ENCODE peak calls at places on chromosomes 12 and 14, in four cellular contexts. One of them, this sample, is unnamed.

GRCh38 chr14:103562135-103562384 is 397 bp downstream of the BAG5 start:
- DNase-seq in right lobe of liver: no peak
- DNase-seq in tibial nerve: no peak
- DNase-seq in body of pancreas: no peak
- DNase-seq in this sample: no peak

GRCh38 chr12:10663869-10664268 is 10.0 kb downstream of the STYK1 start:
- DNase-seq in body of pancreas: no peak
- DNase-seq in right lobe of liver: no peak
- DNase-seq in tibial nerve: no peak
- DNase-seq in this sample: no peak

GRCh38 chr12:102063066-102063465 is 1.3 kb upstream of the WASHC3 start:
- DNase-seq in right lobe of liver: no peak
- DNase-seq in body of pancreas: no peak
- DNase-seq in tibial nerve: no peak
- DNase-seq in this sample: no peak

GRCh38 chr12:40733871-40734270 is 41.6 kb downstream of the CNTN1 start:
- DNase-seq in tibial nerve: no peak
- DNase-seq in body of pancreas: no peak
- DNase-seq in right lobe of liver: no peak
- DNase-seq in this sample: no peak

GRCh38 chr14:68474741-68475140 is 318.1 kb downstream of the ZFP36L1 start:
- DNase-seq in right lobe of liver: no peak
- DNase-seq in tibial nerve: no peak
- DNase-seq in body of pancreas: no peak
- DNase-seq in this sample: no peak

GRCh38 chr12:65829716-65830115 is 5.4 kb downstream of the HMGA2 start:
- DNase-seq in body of pancreas: no peak
- DNase-seq in right lobe of liver: no peak
- DNase-seq in tibial nerve: no peak
- DNase-seq in this sample: no peak

GRCh38 chr14:65206078-65206447 is 103.7 kb upstream of the MAX start:
- DNase-seq in tibial nerve: no peak
- DNase-seq in right lobe of liver: no peak
- DNase-seq in body of pancreas: no peak
- DNase-seq in this sample: no peak

GRCh38 chr12:93205361-93205760 is 172.4 kb upstream of the NUDT4 start:
- DNase-seq in body of pancreas: no peak
- DNase-seq in tibial nerve: no peak
- DNase-seq in right lobe of liver: no peak
- DNase-seq in this sample: no peak

GRCh38 chr14:88554458-88555286 is at the start of gene PTPN21:
- DNase-seq in tibial nerve: peak; percentile 57
- DNase-seq in right lobe of liver: peak; percentile 84
- DNase-seq in body of pancreas: peak; percentile 83
- DNase-seq in this sample: peak; percentile 46

GRCh38 chr12:61798778-61799177 is 461.4 kb upstream of the USP15 start:
- DNase-seq in tibial nerve: no peak
- DNase-seq in body of pancreas: no peak
- DNase-seq in right lobe of liver: no peak
- DNase-seq in this sample: no peak

GRCh38 chr14:20671597-20672283 is 12.6 kb upstream of the RNASE4 start:
- DNase-seq in right lobe of liver: no peak
- DNase-seq in body of pancreas: no peak
- DNase-seq in tibial nerve: no peak
- DNase-seq in this sample: no peak

GRCh38 chr14:102525213-102526143 is 15.9 kb upstream of the ANKRD9 start:
- DNase-seq in body of pancreas: no peak
- DNase-seq in right lobe of liver: no peak
- DNase-seq in tibial nerve: no peak
- DNase-seq in this sample: no peak

GRCh38 chr14:102527255-102528232 is 18.0 kb upstream of the ANKRD9 start:
- DNase-seq in tibial nerve: no peak
- DNase-seq in body of pancreas: no peak
- DNase-seq in right lobe of liver: no peak
- DNase-seq in this sample: peak; percentile 78

GRCh38 chr14:102528441-102529170 is 19.0 kb upstream of the ANKRD9 start:
- DNase-seq in right lobe of liver: no peak
- DNase-seq in tibial nerve: no peak
- DNase-seq in body of pancreas: no peak
- DNase-seq in this sample: no peak

GRCh38 chr14:102532204-102532658 is 22.7 kb upstream of the ANKRD9 start:
- DNase-seq in right lobe of liver: no peak
- DNase-seq in body of pancreas: no peak
- DNase-seq in tibial nerve: no peak
- DNase-seq in this sample: peak; percentile 37

GRCh38 chr14:102530828-102531478 is 21.4 kb upstream of the ANKRD9 start:
- DNase-seq in right lobe of liver: no peak
- DNase-seq in tibial nerve: no peak
- DNase-seq in body of pancreas: no peak
- DNase-seq in this sample: no peak
- TF ChIP-seq POLR2A in right lobe of liver: no peak
- TF ChIP-seq POLR2A in tibial nerve: no peak
- TF ChIP-seq POLR2A in body of pancreas: no peak
- TF ChIP-seq POLR2A in this sample: no peak

GRCh38 chr14:22565391-22565945 is 23.6 kb downstream of the DAD1 start:
- DNase-seq in tibial nerve: no peak
- DNase-seq in body of pancreas: no peak
- DNase-seq in right lobe of liver: no peak
- DNase-seq in this sample: no peak
- TF ChIP-seq POLR2A in tibial nerve: no peak
- TF ChIP-seq POLR2A in body of pancreas: no peak
- TF ChIP-seq POLR2A in right lobe of liver: no peak
- TF ChIP-seq POLR2A in this sample: no peak

DNA sequence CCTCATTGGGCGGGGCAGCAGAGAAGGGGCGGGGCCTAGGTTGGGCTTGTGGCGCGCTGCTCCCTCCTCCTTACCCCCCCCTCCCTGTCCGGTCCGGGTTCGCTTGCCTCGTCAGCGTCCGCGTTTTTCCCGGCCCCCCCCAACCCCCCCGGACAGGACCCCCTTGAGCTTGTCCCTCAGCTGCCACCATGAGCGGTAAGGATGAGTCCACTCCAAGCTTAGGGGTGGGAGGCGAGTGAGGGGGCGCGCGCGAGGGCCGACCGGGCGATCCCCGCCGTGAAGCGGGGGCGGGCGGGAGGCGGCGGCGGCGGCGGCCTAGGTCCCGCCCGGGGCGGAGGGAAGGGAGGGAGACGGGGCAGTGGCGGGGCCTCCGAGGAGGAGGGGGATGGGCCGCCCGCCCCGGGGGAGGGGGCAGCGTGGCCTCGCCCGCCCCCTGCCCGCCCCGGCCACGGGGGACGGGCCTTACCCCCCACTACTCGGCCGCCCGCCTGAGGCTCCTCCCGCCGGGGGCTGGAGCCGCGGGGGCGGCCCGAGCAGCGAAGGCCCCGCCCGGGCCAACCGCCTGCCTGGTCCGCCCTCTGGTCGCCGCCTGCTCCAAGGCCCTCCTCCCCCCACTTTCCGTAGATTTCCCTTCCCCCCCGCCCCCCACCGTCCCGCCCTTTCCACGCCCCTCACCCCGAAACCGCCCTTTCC is at the start of gene SP1:
- DNase-seq in tibial nerve: peak; percentile 82
- DNase-seq in body of pancreas: peak; percentile 91
- DNase-seq in right lobe of liver: peak; percentile 96
- DNase-seq in this sample: peak; percentile 78
- TF ChIP-seq POLR2A in tibial nerve: peak; percentile 73
- TF ChIP-seq POLR2A in body of pancreas: no peak
- TF ChIP-seq POLR2A in right lobe of liver: peak; percentile 62
- TF ChIP-seq POLR2A in this sample: peak; percentile 12

GRCh38 chr14:34713681-34714319 is 593 bp downstream of the CFL2 start:
- DNase-seq in right lobe of liver: peak; percentile 49
- DNase-seq in body of pancreas: peak; percentile 33
- DNase-seq in tibial nerve: no peak
- DNase-seq in this sample: no peak
- TF ChIP-seq POLR2A in right lobe of liver: peak; percentile 25
- TF ChIP-seq POLR2A in body of pancreas: peak; percentile 75
- TF ChIP-seq POLR2A in tibial nerve: peak; percentile 56
- TF ChIP-seq POLR2A in this sample: no peak

GRCh38 chr12:96399081-96399918 is 939 bp downstream of the CDK17 start:
- DNase-seq in body of pancreas: peak; percentile 54
- DNase-seq in right lobe of liver: peak; percentile 78
- DNase-seq in tibial nerve: peak; percentile 44
- DNase-seq in this sample: peak; percentile 26
- TF ChIP-seq POLR2A in body of pancreas: peak; percentile 50
- TF ChIP-seq POLR2A in right lobe of liver: no peak
- TF ChIP-seq POLR2A in tibial nerve: peak; percentile 43
- TF ChIP-seq POLR2A in this sample: peak; percentile 43

This sample was measured in H54.